ENCODE peak calls at places on chromosomes 3 and 15, in seven cellular contexts. O, W, T, P, C, V and H are unnamed samples.

GRCh38 chr15:70096975-70097336 is 761 bp downstream of the TLE3 start:
- DNase-seq in O (no peak), W (no peak), T (no peak), P (no peak), C (no peak), V (no peak), H (no peak)

GRCh38 chr3:10459954-10460754 is 45.2 kb downstream of the ATP2B2 start:
- DNase-seq in O (no peak), W (peak), T (peak), P (peak), C (peak), V (no peak), H (peak)

GRCh38 chr3:122427857-122428471 is 12.1 kb upstream of the WDR5B start:
- DNase-seq in O (no peak), W (no peak), T (no peak), P (no peak), C (no peak), V (no peak), H (no peak)

GRCh38 chr3:186053954-186054353 is 54.9 kb downstream of the ETV5 start:
- DNase-seq in O (no peak), W (peak), T (peak), P (no peak), C (no peak), V (no peak), H (no peak)

GRCh38 chr3:47108546-47108945 is 55.4 kb downstream of the SETD2 start:
- DNase-seq in O (no peak), W (peak), T (no peak), P (no peak), C (no peak), V (no peak), H (no peak)

GRCh38 chr3:56689303-56689702 is 6.2 kb upstream of the TASOR start:
- DNase-seq in O (no peak), W (no peak), T (no peak), P (no peak), C (no peak), V (no peak), H (no peak)

GRCh38 chr15:63198752-63199250 is 9.4 kb downstream of the RAB8B start:
- DNase-seq in O (no peak), W (no peak), T (no peak), P (no peak), C (no peak), V (no peak), H (no peak)

GRCh38 chr3:101567528-101568317 is 6.1 kb downstream of the TRMT10C start:
- DNase-seq in O (no peak), W (peak), T (peak), P (no peak), C (no peak), V (no peak), H (no peak)

GRCh38 chr3:142958707-142959106 is 4.8 kb downstream of the PAQR9 start:
- DNase-seq in O (no peak), W (no peak), T (peak), P (no peak), C (no peak), V (no peak), H (no peak)

GRCh38 chr15:70347321-70347720 is 249.6 kb upstream of the TLE3 start:
- DNase-seq in O (no peak), W (no peak), T (no peak), P (no peak), C (no peak), V (no peak), H (no peak)

GRCh38 chr3:184314700-184315505 is 497 bp downstream of the EIF4G1 start:
- DNase-seq in O (peak), W (no peak), T (peak), P (peak), C (peak), V (peak), H (peak)

GRCh38 chr3:13622356-13622755 is 73.4 kb downstream of the FBLN2 start:
- DNase-seq in O (no peak), W (no peak), T (no peak), P (no peak), C (no peak), V (no peak), H (no peak)

GRCh38 chr3:11558002-11558401 is 85.7 kb downstream of the VGLL4 start:
- DNase-seq in O (no peak), W (no peak), T (peak), P (no peak), C (no peak), V (no peak), H (no peak)

GRCh38 chr3:27521179-27521871 is 37.1 kb upstream of the SLC4A7 start:
- DNase-seq in O (peak), W (no peak), T (peak), P (no peak), C (no peak), V (peak), H (no peak)

GRCh38 chr15:66085128-66085527 is 168.4 kb downstream of the MEGF11 start:
- DNase-seq in O (no peak), W (no peak), T (no peak), P (no peak), C (no peak), V (no peak), H (no peak)

GRCh38 chr15:83320404-83320803 is 35.9 kb upstream of the BNC1 start:
- DNase-seq in O (no peak), W (no peak), T (peak), P (no peak), C (no peak), V (no peak), H (no peak)

GRCh38 chr15:92898988-92899909 is 875 bp upstream of the CHD2 start:
- DNase-seq in O (no peak), W (no peak), T (peak), P (no peak), C (no peak), V (no peak), H (no peak)

GRCh38 chr3:50246517-50246954 is 10.5 kb downstream of the GNAI2 start:
- DNase-seq in O (no peak), W (no peak), T (peak), P (peak), C (peak), V (no peak), H (no peak)

GRCh38 chr15:49918106-49918505 is 200.9 kb downstream of the ATP8B4 start:
- DNase-seq in O (no peak), W (no peak), T (peak), P (no peak), C (no peak), V (no peak), H (no peak)

GRCh38 chr15:47964229-47964628 is 156.6 kb upstream of the SLC24A5 start:
- DNase-seq in O (no peak), W (no peak), T (no peak), P (no peak), C (no peak), V (no peak), H (no peak)

GRCh38 chr3:190435618-190436017 is 14.1 kb downstream of the TMEM207 start:
- DNase-seq in O (no peak), W (no peak), T (no peak), P (no peak), C (no peak), V (no peak), H (no peak)

GRCh38 chr3:8069981-8070380 is 431.6 kb upstream of the LMCD1 start:
- DNase-seq in O (no peak), W (no peak), T (peak), P (no peak), C (no peak), V (no peak), H (no peak)

GRCh38 chr15:20356444-20357138 is 185.0 kb downstream of the GOLGA6L6 start:
- DNase-seq in O (peak), W (no peak), T (peak), P (no peak), C (peak), V (no peak), H (peak)

GRCh38 chr3:21801631-21802030 is 50.6 kb upstream of the ZNF385D start:
- DNase-seq in O (no peak), W (no peak), T (no peak), P (no peak), C (no peak), V (no peak), H (no peak)

GRCh38 chr3:102079809-102080197 is 230.5 kb downstream of the NFKBIZ start:
- DNase-seq in O (no peak), W (no peak), T (no peak), P (no peak), C (no peak), V (no peak), H (no peak)

GRCh38 chr15:26838742-26839460 is 28.0 kb upstream of the GABRA5 start:
- DNase-seq in O (no peak), W (no peak), T (no peak), P (no peak), C (no peak), V (no peak), H (no peak)

GRCh38 chr3:172464306-172464705 is 16.1 kb upstream of the GHSR start:
- DNase-seq in O (no peak), W (no peak), T (no peak), P (no peak), C (no peak), V (no peak), H (no peak)

GRCh38 chr3:127848131-127849129 is 26.1 kb upstream of the MGLL start:
- DNase-seq in O (no peak), W (no peak), T (peak), P (no peak), C (no peak), V (no peak), H (no peak)

GRCh38 chr3:154795582-154795981 is 284.5 kb upstream of the MME start:
- DNase-seq in O (no peak), W (peak), T (peak), P (no peak), C (no peak), V (no peak), H (no peak)

GRCh38 chr3:46700772-46701171 is 420 bp upstream of the TMIE start:
- DNase-seq in O (no peak), W (no peak), T (no peak), P (no peak), C (no peak), V (no peak), H (no peak)

DNA sequence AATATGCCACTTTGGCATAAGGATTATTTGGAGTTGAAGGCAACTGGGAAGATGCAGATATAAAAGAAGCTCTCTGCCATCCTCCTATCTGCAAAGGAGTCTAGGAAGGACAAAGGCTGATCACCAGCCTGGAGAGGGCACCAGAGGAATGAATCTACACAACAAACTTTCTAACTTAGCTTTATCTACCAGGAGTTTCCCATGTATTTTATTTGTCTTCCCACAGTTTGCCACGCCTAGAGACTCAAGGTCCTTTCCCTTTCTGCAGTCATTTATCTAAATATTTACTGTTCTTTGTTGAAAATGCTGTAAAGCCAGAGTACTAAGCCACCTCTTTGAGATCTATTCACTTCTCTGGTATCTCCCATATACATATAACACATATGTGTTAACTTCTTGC is 32.2 kb downstream of the GPR176 start:
- DNase-seq in O (peak), W (no peak), T (peak), P (peak), C (no peak), V (peak), H (no peak)
- TF ChIP-seq CTCF in O (peak), W (peak), T (peak), P (no peak), C (peak), V (peak), H (no peak)

GRCh38 chr3:134880431-134880830 is 85.4 kb downstream of the EPHB1 start:
- DNase-seq in O (no peak), W (no peak), T (no peak), P (no peak), C (no peak), V (no peak), H (no peak)

GRCh38 chr3:134886991-134887390 is 91.9 kb downstream of the EPHB1 start:
- DNase-seq in O (no peak), W (no peak), T (no peak), P (no peak), C (no peak), V (no peak), H (no peak)

GRCh38 chr3:134883697-134884385 is 88.8 kb downstream of the EPHB1 start:
- DNase-seq in O (no peak), W (no peak), T (peak), P (no peak), C (no peak), V (no peak), H (no peak)

GRCh38 chr3:134881305-134881704 is 86.2 kb downstream of the EPHB1 start:
- DNase-seq in O (no peak), W (no peak), T (no peak), P (no peak), C (no peak), V (no peak), H (no peak)

DNA sequence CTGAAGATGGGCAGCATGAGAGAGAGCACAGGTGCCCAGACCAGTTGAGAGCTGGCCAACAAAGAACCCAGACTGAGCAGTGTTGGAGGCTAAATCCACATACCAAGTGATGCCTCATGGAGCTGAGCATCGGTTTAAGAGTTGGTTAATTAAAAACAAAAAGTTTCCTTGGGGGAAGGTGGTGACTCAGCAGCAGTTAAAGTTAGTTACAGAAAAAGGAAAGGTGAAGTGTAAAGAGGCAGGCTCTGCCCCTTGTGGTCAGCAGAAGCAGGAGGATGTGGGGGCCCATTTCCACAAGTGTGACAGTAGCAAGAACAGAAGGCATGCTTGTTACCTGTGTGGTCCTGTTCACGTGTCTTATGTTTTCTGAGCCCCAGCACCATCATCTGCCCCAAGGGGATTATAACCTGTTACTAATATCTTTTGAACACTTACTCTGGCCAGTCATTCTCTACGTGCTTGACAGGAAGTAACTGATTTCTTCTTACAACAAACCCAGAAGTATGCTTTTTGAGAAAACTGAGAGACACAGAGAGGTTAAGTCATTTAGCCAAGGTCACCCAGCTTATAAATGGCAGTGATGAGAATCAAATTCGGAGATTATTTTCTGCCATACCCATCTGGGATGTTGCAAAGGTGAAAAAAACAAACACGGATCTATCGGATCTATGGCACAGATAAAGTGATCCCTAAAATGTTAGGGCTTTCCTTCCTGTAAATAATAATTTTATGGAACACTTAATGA is 91.0 kb downstream of the EPHB1 start:
- DNase-seq in O (no peak), W (no peak), T (peak), P (no peak), C (peak), V (no peak), H (no peak)
- TF ChIP-seq CTCF in O (no peak), W (no peak), T (peak), P (no peak), C (peak), V (peak), H (peak)

GRCh38 chr3:97256060-97256459 is 441.7 kb downstream of the EPHA6 start:
- DNase-seq in O (no peak), W (no peak), T (no peak), P (no peak), C (no peak), V (no peak), H (no peak)
- TF ChIP-seq CTCF in O (no peak), W (no peak), T (no peak), P (no peak), C (no peak), V (no peak), H (peak)

GRCh38 chr3:141047168-141047567 is 4.0 kb upstream of the SPSB4 start:
- DNase-seq in O (no peak), W (no peak), T (no peak), P (no peak), C (no peak), V (no peak), H (no peak)

GRCh38 chr3:141051641-141052569 is 758 bp downstream of the SPSB4 start:
- DNase-seq in O (no peak), W (no peak), T (peak), P (no peak), C (no peak), V (no peak), H (no peak)

GRCh38 chr3:141050576-141050912 is 603 bp upstream of the SPSB4 start:
- DNase-seq in O (no peak), W (no peak), T (no peak), P (no peak), C (no peak), V (no peak), H (no peak)

GRCh38 chr3:141050913-141051632 is at the start of gene SPSB4:
- DNase-seq in O (peak), W (no peak), T (peak), P (no peak), C (no peak), V (no peak), H (peak)

GRCh38 chr3:141049681-141050080 is 1.5 kb upstream of the SPSB4 start:
- DNase-seq in O (no peak), W (no peak), T (no peak), P (no peak), C (no peak), V (no peak), H (no peak)
- TF ChIP-seq CTCF in O (no peak), W (no peak), T (peak), P (no peak), C (no peak), V (no peak), H (peak)

DNA sequence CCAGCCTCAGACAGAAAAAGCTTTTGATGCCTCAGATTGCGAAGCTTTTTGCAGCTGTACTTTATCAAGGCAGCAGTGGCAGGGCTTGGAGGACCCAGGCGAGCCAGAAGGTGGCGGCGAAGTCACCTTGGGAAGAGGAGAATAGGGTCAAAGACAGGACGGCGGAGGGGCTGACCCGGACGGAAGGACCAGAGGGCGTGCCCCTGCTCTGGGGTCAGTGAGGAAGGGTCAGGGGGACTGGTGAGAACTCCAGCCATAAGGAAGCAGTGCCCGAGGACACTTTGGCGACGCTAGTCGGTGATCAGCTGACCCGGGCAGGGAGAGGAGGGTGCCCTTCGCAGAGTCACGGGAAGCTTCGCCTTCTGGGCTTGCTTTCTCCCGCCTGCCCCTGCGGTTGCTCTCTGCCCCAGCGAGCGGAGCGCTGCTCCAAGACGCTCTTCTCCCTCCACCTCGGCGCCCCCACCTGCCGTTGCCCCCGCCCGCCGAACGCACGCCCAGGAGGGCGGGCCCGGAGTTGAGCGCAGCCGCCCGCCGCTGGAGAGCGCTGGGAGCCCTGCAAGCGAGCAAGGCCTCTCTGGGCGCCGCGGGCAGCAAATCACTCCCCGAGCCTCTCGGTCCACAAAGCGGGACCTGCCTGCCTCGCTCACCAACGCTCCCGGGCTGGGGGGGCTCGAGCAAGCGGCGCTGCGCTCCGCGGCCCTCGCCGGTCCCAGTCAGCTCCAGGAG is 1.4 kb downstream of the CADPS start:
- DNase-seq in O (peak), W (no peak), T (peak), P (peak), C (peak), V (no peak), H (peak)
- TF ChIP-seq CTCF in O (no peak), W (no peak), T (peak), P (no peak), C (no peak), V (peak), H (peak)